ENCODE peak calls at places on chromosomes 13 and 19, in five cellular contexts. K is CD8-positive, alpha-beta T cell; H is BJ; I is foreskin fibroblast; C is OCI-LY7. X is an unnamed sample.

GRCh38 chr19:13082192-13083007 is 20.3 kb downstream of the LYL1 start:
- DNase-seq in K (no peak), H (no peak), I (peak), C (no peak), X (no peak)

GRCh38 chr13:22839554-22840286 is 341.1 kb upstream of the SGCG start:
- DNase-seq in K (no peak), H (no peak), I (no peak), C (no peak), X (no peak)

GRCh38 chr19:4506449-4507149 is 11.7 kb downstream of the PLIN4 start:
- DNase-seq in K (no peak), H (no peak), I (peak), C (no peak), X (no peak)

GRCh38 chr13:82822935-82823334 is 1059.3 kb downstream of the SLITRK1 start:
- DNase-seq in K (no peak), H (no peak), I (no peak), C (no peak), X (no peak)

GRCh38 chr19:49758292-49758691 is 4.8 kb downstream of the TSKS start:
- DNase-seq in K (no peak), H (peak), I (peak), C (no peak), X (no peak)

GRCh38 chr13:106847049-106847448 is 279.1 kb upstream of the ARGLU1 start:
- DNase-seq in K (no peak), H (no peak), I (peak), C (no peak), X (no peak)

GRCh38 chr13:38849316-38849715 is 141.3 kb downstream of the STOML3 start:
- DNase-seq in K (no peak), H (no peak), I (no peak), C (no peak), X (no peak)

GRCh38 chr19:50844296-50844935 is 10.3 kb upstream of the KLK3 start:
- DNase-seq in K (no peak), H (no peak), I (no peak), C (no peak), X (no peak)

GRCh38 chr19:2207991-2208860 is 27.9 kb downstream of the PLEKHJ1 start:
- DNase-seq in K (no peak), H (peak), I (peak), C (peak), X (peak)

GRCh38 chr13:34156841-34157365 is 339.0 kb downstream of the RFC3 start:
- DNase-seq in K (no peak), H (peak), I (peak), C (no peak), X (peak)

GRCh38 chr19:18536475-18536874 is 6.9 kb downstream of the FKBP8 start:
- DNase-seq in K (no peak), H (no peak), I (no peak), C (no peak), X (no peak)

GRCh38 chr13:46804391-46804815 is 7.4 kb upstream of the ESD start:
- DNase-seq in K (no peak), H (peak), I (peak), C (no peak), X (no peak)

GRCh38 chr13:44420376-44421220 is 47.0 kb downstream of the SERP2 start:
- DNase-seq in K (no peak), H (no peak), I (no peak), C (no peak), X (no peak)

GRCh38 chr13:78193853-78194252 is 275.2 kb upstream of the EDNRB start:
- DNase-seq in K (no peak), H (no peak), I (no peak), C (no peak), X (no peak)

GRCh38 chr19:44882063-44882462 is 9.0 kb upstream of the TOMM40 start:
- DNase-seq in K (no peak), H (no peak), I (no peak), C (no peak), X (no peak)

GRCh38 chr19:33684550-33685303 is 63.0 kb downstream of the CHST8 start:
- DNase-seq in K (no peak), H (no peak), I (no peak), C (no peak), X (no peak)

GRCh38 chr13:104314926-104315535 is 1248.8 kb upstream of the SLC10A2 start:
- DNase-seq in K (no peak), H (no peak), I (peak), C (no peak), X (no peak)

GRCh38 chr13:108957369-108958012 is 328.1 kb downstream of the MYO16 start:
- DNase-seq in K (no peak), H (peak), I (peak), C (no peak), X (no peak)

GRCh38 chr19:1211494-1212234 is 6.1 kb downstream of the STK11 start:
- DNase-seq in K (no peak), H (no peak), I (no peak), C (no peak), X (no peak)

GRCh38 chr13:65112123-65113075 is 2117.7 kb downstream of the PCDH9 start:
- DNase-seq in K (no peak), H (peak), I (peak), C (no peak), X (no peak)

GRCh38 chr13:34435338-34435737 is 506.7 kb upstream of the NBEA start:
- DNase-seq in K (no peak), H (peak), I (peak), C (no peak), X (no peak)

GRCh38 chr13:31000889-31001288 is 68.4 kb downstream of the TEX26 start:
- DNase-seq in K (no peak), H (no peak), I (no peak), C (no peak), X (no peak)

GRCh38 chr13:23748591-23748990 is 140.6 kb downstream of the MIPEP start:
- DNase-seq in K (no peak), H (no peak), I (no peak), C (no peak), X (no peak)

DNA sequence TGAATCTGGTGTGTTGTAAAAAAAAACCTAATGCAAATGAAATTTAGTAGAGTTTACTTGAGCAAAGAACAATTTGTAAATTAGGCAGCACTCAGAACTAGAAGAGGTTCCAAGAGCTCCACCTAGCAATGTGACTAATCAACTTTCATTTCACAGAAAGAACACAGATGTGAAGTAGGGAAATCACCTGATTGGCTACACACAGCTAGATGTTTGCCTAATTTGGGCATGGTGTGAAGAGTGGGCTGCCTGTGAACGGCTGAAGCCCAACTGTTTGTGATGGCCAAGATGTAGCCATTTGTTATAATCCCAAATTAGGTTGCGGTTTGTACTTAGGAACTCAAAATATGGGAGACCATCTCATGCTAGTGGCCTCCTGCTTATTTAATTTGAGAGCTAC is 724.4 kb upstream of the SLITRK5 start:
- DNase-seq in K (no peak), H (no peak), I (no peak), C (peak), X (no peak)
- TF ChIP-seq CTCF in K (no peak), H (no peak), I (no peak), C (peak), X (no peak)

DNA sequence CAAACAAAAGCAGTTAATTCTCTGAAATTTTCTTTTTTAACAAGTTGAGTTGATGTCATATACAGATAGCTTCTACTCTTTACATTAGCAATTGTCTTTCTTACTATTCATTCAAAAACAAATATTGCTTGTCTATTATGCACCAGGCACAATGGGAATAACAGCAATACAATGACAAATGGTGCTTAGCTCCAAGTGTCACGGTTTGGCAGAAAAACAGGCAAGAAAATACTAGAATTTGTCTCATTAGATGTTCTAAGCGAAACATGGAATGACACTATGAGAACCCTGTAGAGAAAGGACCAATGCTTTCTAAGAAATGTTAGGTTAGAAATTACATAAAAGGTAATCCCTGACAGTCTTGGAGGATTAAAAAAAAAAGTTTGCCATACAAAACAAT is 187.6 kb downstream of the PCDH9 start:
- DNase-seq in K (no peak), H (no peak), I (no peak), C (no peak), X (no peak)
- TF ChIP-seq CTCF in K (no peak), H (no peak), I (no peak), C (no peak), X (no peak)

DNA sequence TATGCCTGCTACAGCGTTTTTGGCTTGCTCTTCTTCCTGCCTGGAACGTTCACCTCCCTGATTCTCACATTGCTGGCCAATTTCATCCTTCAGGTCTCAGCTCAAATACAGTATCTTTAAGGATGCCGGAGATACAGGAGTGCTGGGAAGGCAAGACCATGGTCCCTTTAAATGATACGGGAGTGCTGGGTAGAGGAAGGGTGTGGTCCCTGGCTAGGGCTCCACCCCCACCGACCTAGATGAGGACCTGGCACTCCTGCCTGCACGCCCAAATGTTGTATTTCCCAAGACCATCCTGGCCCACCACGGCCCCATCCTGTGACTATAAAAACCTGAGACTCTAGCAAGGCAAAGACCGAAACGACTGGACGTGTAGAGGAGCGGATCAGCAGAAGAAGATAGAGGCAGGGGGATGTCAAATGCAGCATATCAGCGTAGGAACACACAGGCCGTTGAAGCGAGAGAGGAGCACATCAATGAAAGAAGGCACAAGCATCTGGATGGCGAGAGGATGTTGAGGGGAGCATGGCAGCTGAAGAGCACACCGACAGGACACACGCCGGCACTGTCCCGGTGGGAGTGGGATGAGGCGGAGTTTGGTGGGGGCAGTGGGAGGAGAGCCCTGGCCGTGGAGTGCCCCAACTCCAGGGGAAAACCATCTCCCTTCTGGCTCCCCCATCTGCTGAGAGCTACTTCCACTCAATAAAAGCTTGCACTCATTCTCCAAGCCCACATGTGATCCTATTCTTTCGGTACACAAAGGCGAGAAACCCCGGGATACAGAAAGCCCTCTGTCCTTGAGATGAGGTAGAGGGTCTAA is 74.0 kb downstream of the PCDH9 start:
- DNase-seq in K (no peak), H (no peak), I (no peak), C (no peak), X (no peak)
- TF ChIP-seq CTCF in K (no peak), H (no peak), I (no peak), C (no peak), X (no peak)

DNA sequence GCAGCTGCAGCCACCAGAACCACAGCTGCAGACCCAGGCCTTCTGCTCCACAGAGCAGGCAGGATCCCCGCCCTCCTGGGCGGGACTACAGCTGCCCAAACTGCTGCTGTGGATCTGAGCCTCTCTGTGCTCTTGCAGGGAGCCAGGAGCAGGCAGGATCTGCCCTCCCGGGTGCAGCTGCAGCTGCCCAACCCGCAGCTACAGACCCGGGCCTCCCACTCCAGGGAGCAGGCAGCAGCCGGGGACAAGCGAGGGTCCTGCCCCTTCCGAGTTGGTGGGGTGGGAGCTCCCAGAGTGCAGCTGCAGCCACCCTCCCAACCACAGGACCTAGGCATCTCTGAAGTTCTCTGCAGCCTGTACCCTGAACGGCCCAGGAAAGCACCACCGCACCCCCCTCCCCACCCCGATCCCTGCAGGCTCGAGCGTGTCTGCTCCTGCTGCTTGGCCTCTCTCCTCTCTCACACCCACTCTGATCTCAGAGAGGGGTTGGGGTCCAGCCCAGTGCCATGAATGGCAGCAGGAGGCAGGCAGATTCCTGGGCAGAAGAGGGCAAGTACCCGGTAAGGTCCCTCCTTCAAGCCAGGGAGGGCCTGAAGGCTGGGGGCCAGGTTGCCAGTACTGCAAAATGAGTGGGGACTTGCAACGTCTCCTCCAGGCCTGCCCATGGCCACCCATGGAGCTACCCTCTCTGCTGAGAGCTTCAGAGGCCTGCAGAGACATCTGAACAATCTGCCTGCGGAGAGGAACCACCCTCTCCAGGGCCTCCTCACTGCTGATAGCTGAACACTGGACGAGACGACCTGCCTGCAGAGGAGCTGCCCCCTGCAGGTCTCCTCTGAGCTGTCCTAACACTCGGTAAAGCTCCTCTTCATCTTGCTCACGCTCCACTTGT is 16.4 kb upstream of the EMP3 start:
- DNase-seq in K (no peak), H (no peak), I (peak), C (peak), X (no peak)
- TF ChIP-seq CTCF in K (no peak), H (peak), I (peak), C (peak), X (no peak)

GRCh38 chr13:79222427-79223205 is 183.4 kb downstream of the RBM26 start:
- DNase-seq in K (no peak), H (no peak), I (no peak), C (no peak), X (no peak)

GRCh38 chr13:79226938-79227337 is 179.1 kb downstream of the RBM26 start:
- DNase-seq in K (no peak), H (no peak), I (no peak), C (no peak), X (no peak)

GRCh38 chr13:79226250-79226649 is 179.8 kb downstream of the RBM26 start:
- DNase-seq in K (no peak), H (no peak), I (no peak), C (no peak), X (no peak)

GRCh38 chr13:79227418-79227817 is 178.6 kb downstream of the RBM26 start:
- DNase-seq in K (no peak), H (no peak), I (no peak), C (no peak), X (peak)

GRCh38 chr13:79225487-79226232 is 180.4 kb downstream of the RBM26 start:
- DNase-seq in K (no peak), H (no peak), I (no peak), C (no peak), X (no peak)
- TF ChIP-seq CTCF in K (no peak), H (no peak), I (no peak), C (no peak), X (no peak)

X was measured in GM13976.